ENCODE peak calls at places on chromosomes 2 and 18, in six cellular contexts. L is activated CD4-positive, alpha-beta memory T cell treated with anti-CD3 and anti-CD28 coated beads, Interleukin-2, amount 10 ng/mL, durations not matched to agents 7 days and 5 days; W is glomerular endothelial cell; F is AG09309; X is CMK; C is heart right ventricle. N is an unnamed sample.

GRCh38 chr2:30301551-30301950 is 70.2 kb downstream of the LBH start:
- DNase-seq in L (no peak), W (no peak), F (no peak), X (no peak), C (no peak), N (no peak)

GRCh38 chr2:228681426-228681825 is 499.9 kb upstream of the SPHKAP start:
- DNase-seq in L (no peak), W (no peak), F (no peak), X (no peak), C (no peak), N (no peak)

GRCh38 chr18:58896268-58896667 is 31.6 kb downstream of the ZNF532 start:
- DNase-seq in L (no peak), W (no peak), F (no peak), X (no peak), C (no peak), N (no peak)

GRCh38 chr2:84781942-84782716 is 98.8 kb downstream of the TRABD2A start:
- DNase-seq in L (peak; percentile 75), W (no peak), F (no peak), X (no peak), C (no peak), N (no peak)

GRCh38 chr18:44625367-44625766 is 55.3 kb upstream of the SETBP1 start:
- DNase-seq in L (no peak), W (no peak), F (no peak), X (no peak), C (no peak), N (no peak)

GRCh38 chr18:75247041-75247551 is 36.5 kb downstream of the TSHZ1 start:
- DNase-seq in L (no peak), W (no peak), F (peak; percentile 47), X (no peak), C (no peak), N (no peak)

GRCh38 chr2:119134775-119135174 is 23.8 kb downstream of the C1QL2 start:
- DNase-seq in L (no peak), W (no peak), F (no peak), X (no peak), C (no peak), N (no peak)

GRCh38 chr2:239596298-239596697 is 195.5 kb upstream of the HDAC4 start:
- DNase-seq in L (no peak), W (no peak), F (no peak), X (no peak), C (no peak), N (no peak)

GRCh38 chr2:235055891-235056516 is 104.2 kb downstream of the SH3BP4 start:
- DNase-seq in L (no peak), W (no peak), F (no peak), X (peak; percentile 7), C (no peak), N (no peak)

GRCh38 chr2:209614630-209615369 is 156.8 kb upstream of the UNC80 start:
- DNase-seq in L (no peak), W (no peak), F (no peak), X (no peak), C (no peak), N (no peak)

GRCh38 chr2:166138144-166138543 is 10.3 kb upstream of the SCN1A start:
- DNase-seq in L (no peak), W (no peak), F (no peak), X (no peak), C (no peak), N (no peak)

GRCh38 chr2:17851731-17852585 is 26.5 kb upstream of the KCNS3 start:
- DNase-seq in L (peak; percentile 24), W (no peak), F (peak; percentile 41), X (no peak), C (peak; percentile 31), N (peak; percentile 34)

N was measured in non-pigmented ciliary epithelial cell.